ENCODE peak calls at places on chromosomes 4 and X, in five cellular contexts. Q, K, A, H and W are unnamed samples. For H3K36me3, the result is how much of the 10 kb centered on the place peaks cover.

GRCh38 chrX:153948847-153949819 is 4.7 kb upstream of the RENBP start:
- DNase-seq in Q (no peak), K (peak), A (no peak), H (peak), W (peak)

GRCh38 chr4:25351777-25352421 is 25.2 kb upstream of the ANAPC4 start:
- DNase-seq in Q (no peak), K (no peak), A (no peak), H (no peak), W (peak)

GRCh38 chr4:110484767-110485166 is 8.8 kb downstream of the ENPEP start:
- DNase-seq in Q (peak), K (no peak), A (no peak), H (no peak), W (peak)

GRCh38 chr4:165359501-165359900 is 19.3 kb upstream of the CPE start:
- DNase-seq in Q (no peak), K (no peak), A (no peak), H (no peak), W (no peak)

GRCh38 chrX:72081605-72082320 is 50.0 kb downstream of the RTL5 start:
- DNase-seq in Q (no peak), K (no peak), A (no peak), H (no peak), W (peak)

GRCh38 chr4:118888666-118889312 is at the start of gene SYNPO2:
- DNase-seq in Q (peak), K (peak), A (peak), H (peak), W (peak)

GRCh38 chr4:86441175-86441960 is 81.5 kb upstream of the MAPK10 start:
- DNase-seq in Q (no peak), K (peak), A (no peak), H (no peak), W (no peak)

GRCh38 chrX:124476562-124476961 is 130.2 kb downstream of the SH2D1A start:
- DNase-seq in Q (no peak), K (no peak), A (no peak), H (no peak), W (no peak)

GRCh38 chr4:87375719-87376291 is 15.2 kb downstream of the HSD17B11 start:
- DNase-seq in Q (peak), K (peak), A (no peak), H (peak), W (peak)

GRCh38 chrX:134929813-134930212 is 61.0 kb upstream of the SMIM10 start:
- DNase-seq in Q (no peak), K (no peak), A (no peak), H (no peak), W (no peak)

DNA sequence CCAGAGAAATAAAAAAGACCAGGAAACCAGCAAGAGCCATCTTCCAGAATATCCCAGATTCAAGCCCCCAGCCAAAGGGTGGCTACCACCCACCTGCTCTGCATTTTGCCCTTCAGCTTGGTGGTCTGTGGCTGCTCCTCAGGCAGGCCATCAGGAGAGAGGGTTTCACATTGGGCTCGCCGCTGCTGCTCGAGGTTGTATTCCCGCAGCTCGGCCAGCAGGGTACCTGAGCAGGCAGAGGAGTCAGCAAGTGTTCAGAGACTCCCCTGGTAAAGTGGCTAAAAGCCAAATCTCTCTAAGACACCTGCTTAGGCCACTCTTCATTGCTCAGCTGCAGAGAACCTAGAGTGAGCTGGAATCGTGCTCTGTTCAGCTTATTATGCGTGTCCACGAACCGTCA is 110.8 kb upstream of the HSD17B10 start:
- DNase-seq in Q (no peak), K (no peak), A (no peak), H (no peak), W (no peak)
- H3K36me3 ChIP-seq in Q (under half), K (under half), A (under half), H (half or more), W (under half)

GRCh38 chr4:82428969-82429727 is 1.1 kb downstream of the HNRNPDL start:
- DNase-seq in Q (peak), K (peak), A (peak), H (peak), W (peak)

GRCh38 chr4:82428526-82428968 is 1.7 kb downstream of the HNRNPDL start:
- DNase-seq in Q (no peak), K (no peak), A (no peak), H (no peak), W (no peak)

GRCh38 chr4:82431026-82431745 is 796 bp downstream of the ENOPH1 start:
- DNase-seq in Q (peak), K (no peak), A (peak), H (no peak), W (no peak)

GRCh38 chr4:82430193-82431025 is at the start of the genes ENOPH1 and HNRNPDL:
- DNase-seq in Q (peak), K (peak), A (peak), H (peak), W (peak)

GRCh38 chr4:82429728-82430192 is 502 bp downstream of the HNRNPDL start:
- DNase-seq in Q (no peak), K (peak), A (no peak), H (no peak), W (no peak)
- H3K36me3 ChIP-seq in Q (under half), K (under half), A (under half), H (under half), W (under half)

GRCh38 chr4:107655289-107655688 is 64.7 kb downstream of the PAPSS1 start:
- DNase-seq in Q (no peak), K (no peak), A (no peak), H (no peak), W (no peak)

GRCh38 chr4:107658400-107659326 is 61.4 kb downstream of the PAPSS1 start:
- DNase-seq in Q (no peak), K (no peak), A (no peak), H (no peak), W (peak)

DNA sequence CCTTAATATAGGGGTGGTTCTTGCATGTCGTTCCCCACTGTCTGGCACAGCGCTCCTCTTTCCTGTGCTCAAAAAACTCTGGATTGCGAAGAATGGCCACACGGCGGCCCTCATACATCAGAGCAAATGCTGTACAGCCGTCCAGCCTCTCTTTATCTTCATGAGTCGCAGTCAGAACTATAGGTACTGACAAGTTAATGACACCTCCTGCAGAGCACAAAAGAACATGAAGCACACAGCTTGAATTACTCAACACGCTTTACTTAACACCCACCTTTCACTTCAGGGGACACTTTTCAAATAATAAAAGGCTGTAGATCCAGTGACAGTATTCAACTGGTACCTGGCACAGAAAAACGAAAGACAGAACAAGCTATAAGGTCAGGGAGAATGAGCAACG is 65.3 kb downstream of the PAPSS1 start:
- DNase-seq in Q (peak), K (peak), A (no peak), H (no peak), W (no peak)
- H3K36me3 ChIP-seq in Q (under half), K (under half), A (under half), H (under half), W (under half)

GRCh38 chr4:3148926-3149325 is 74.4 kb downstream of the HTT start:
- DNase-seq in Q (no peak), K (no peak), A (no peak), H (no peak), W (no peak)
- H3K36me3 ChIP-seq in Q (under half), K (under half), A (half or more), H (half or more), W (under half)

DNA sequence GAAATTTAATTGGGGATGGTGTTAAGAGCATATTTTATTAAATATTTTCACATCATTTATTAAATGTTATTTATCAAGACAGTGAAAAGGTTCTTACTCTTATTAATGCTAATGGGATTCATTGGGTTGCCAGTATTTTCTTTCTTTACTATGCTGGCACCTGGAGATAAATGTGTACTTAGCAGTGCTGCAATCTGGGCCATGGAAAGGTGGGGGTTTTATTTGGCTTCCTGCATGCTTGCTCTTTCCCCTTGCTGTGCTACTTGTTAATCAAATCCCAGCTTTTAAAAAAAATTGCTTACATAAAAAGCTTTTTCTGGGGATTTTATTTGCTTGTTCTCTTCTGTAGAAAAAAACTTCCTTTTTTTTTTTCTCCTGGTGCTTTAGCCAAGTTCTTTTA is 48.3 kb downstream of the ZAR1 start:
- DNase-seq in Q (no peak), K (no peak), A (no peak), H (no peak), W (peak)
- H3K36me3 ChIP-seq in Q (under half), K (under half), A (under half), H (under half), W (under half)

GRCh38 chr4:2660596-2661211 is 95.4 kb downstream of the TNIP2 start:
- DNase-seq in Q (peak), K (no peak), A (no peak), H (no peak), W (no peak)
- H3K36me3 ChIP-seq in Q (under half), K (under half), A (under half), H (half or more), W (under half)